ENCODE peak calls at places on chromosomes 1 and 21, in eight cellular contexts. K is B cell, M is GM23338, E is mucosa of descending colon, W is fibroblast of pulmonary artery, T is colonic mucosa, C is hepatocyte, I is cardiac muscle cell. P is an unnamed sample.

GRCh38 chr1:62084304-62084905 is 110.2 kb upstream of the L1TD1 start:
- DNase-seq in K (no peak), M (no peak), E (no peak), W (peak; percentile 20), T (no peak), C (no peak), I (peak; percentile 21), P (no peak)

GRCh38 chr1:160214481-160215140 is 9.4 kb downstream of the PEA15 start:
- DNase-seq in K (no peak), M (no peak), E (peak; percentile 55), W (no peak), T (peak; percentile 47), C (no peak), I (no peak), P (no peak)

GRCh38 chr1:13675222-13675621 is 24.8 kb upstream of the PRDM2 start:
- DNase-seq in K (no peak), M (no peak), E (no peak), W (no peak), T (no peak), C (no peak), I (no peak), P (no peak)

GRCh38 chr1:116879478-116880133 is 30.1 kb upstream of the PTGFRN start:
- DNase-seq in K (no peak), M (no peak), E (no peak), W (no peak), T (no peak), C (no peak), I (no peak), P (no peak)

GRCh38 chr1:92965003-92965402 is 3.7 kb upstream of the DIPK1A start:
- DNase-seq in K (no peak), M (no peak), E (no peak), W (no peak), T (no peak), C (no peak), I (no peak), P (no peak)

GRCh38 chr1:203323587-203323986 is 18.3 kb downstream of the BTG2 start:
- DNase-seq in K (no peak), M (no peak), E (no peak), W (no peak), T (no peak), C (no peak), I (no peak), P (no peak)

GRCh38 chr21:42518216-42518615 is 4.6 kb downstream of the SLC37A1 start:
- DNase-seq in K (no peak), M (no peak), E (no peak), W (peak; percentile 56), T (no peak), C (no peak), I (peak; percentile 70), P (no peak)

GRCh38 chr21:42395910-42396625 is at the start of gene TMPRSS3:
- DNase-seq in K (no peak), M (no peak), E (no peak), W (no peak), T (no peak), C (no peak), I (no peak), P (no peak)

GRCh38 chr21:36504067-36505058 is 24.4 kb upstream of the CLDN14 start:
- DNase-seq in K (peak; percentile 49), M (peak; percentile 65), E (peak; percentile 75), W (peak; percentile 77), T (peak; percentile 48), C (peak; percentile 74), I (peak; percentile 68), P (no peak)

GRCh38 chr1:162976628-162977027 is 92.5 kb upstream of the RGS4 start:
- DNase-seq in K (no peak), M (no peak), E (no peak), W (no peak), T (no peak), C (no peak), I (no peak), P (no peak)

GRCh38 chr1:160161965-160162705 is 10.7 kb downstream of the ATP1A4 start:
- DNase-seq in K (no peak), M (peak; percentile 91), E (no peak), W (peak; percentile 40), T (no peak), C (no peak), I (peak; percentile 39), P (no peak)

GRCh38 chr21:36719614-36720013 is 20.7 kb downstream of the SIM2 start:
- DNase-seq in K (no peak), M (no peak), E (peak; percentile 95), W (no peak), T (peak; percentile 94), C (peak; percentile 50), I (no peak), P (peak; percentile 75)

GRCh38 chr1:179038528-179039281 is 13.0 kb downstream of the FAM20B start:
- DNase-seq in K (no peak), M (no peak), E (no peak), W (no peak), T (no peak), C (no peak), I (peak; percentile 17), P (no peak)

GRCh38 chr1:224747578-224747977 is 131.5 kb downstream of the CNIH3 start:
- DNase-seq in K (no peak), M (no peak), E (no peak), W (peak; percentile 67), T (no peak), C (peak; percentile 13), I (peak; percentile 63), P (no peak)

GRCh38 chr1:84582802-84583587 is 8.8 kb upstream of the CTBS start:
- DNase-seq in K (peak; percentile 49), M (no peak), E (peak; percentile 22), W (peak; percentile 74), T (no peak), C (peak; percentile 72), I (peak; percentile 75), P (no peak)

GRCh38 chr1:59018860-59019259 is 235.0 kb upstream of the JUN start:
- DNase-seq in K (no peak), M (no peak), E (no peak), W (no peak), T (no peak), C (no peak), I (no peak), P (no peak)

GRCh38 chr1:214658785-214659184 is 55.8 kb downstream of the CENPF start:
- DNase-seq in K (no peak), M (peak; percentile 14), E (peak; percentile 2), W (peak; percentile 48), T (no peak), C (peak; percentile 58), I (peak; percentile 42), P (no peak)

GRCh38 chr1:76231320-76231719 is 156.8 kb downstream of the ST6GALNAC3 start:
- DNase-seq in K (no peak), M (no peak), E (no peak), W (no peak), T (no peak), C (no peak), I (no peak), P (no peak)

GRCh38 chr1:56516539-56517252 is 62.7 kb downstream of the PLPP3 start:
- DNase-seq in K (peak; percentile 46), M (peak; percentile 84), E (peak; percentile 75), W (peak; percentile 48), T (peak; percentile 74), C (peak; percentile 81), I (peak; percentile 43), P (no peak)

GRCh38 chr1:113835686-113836290 is 23.5 kb upstream of the RSBN1 start:
- DNase-seq in K (peak; percentile 41), M (peak; percentile 57), E (peak; percentile 52), W (peak; percentile 79), T (no peak), C (peak; percentile 68), I (peak; percentile 75), P (no peak)

GRCh38 chr1:229368347-229368746 is 25.5 kb upstream of the CCSAP start:
- DNase-seq in K (no peak), M (no peak), E (no peak), W (no peak), T (no peak), C (no peak), I (no peak), P (no peak)

GRCh38 chr1:205319081-205320018 is 2.2 kb downstream of the NUAK2 start:
- DNase-seq in K (no peak), M (no peak), E (peak; percentile 93), W (peak; percentile 94), T (peak; percentile 88), C (peak; percentile 66), I (peak; percentile 92), P (peak; percentile 77)

GRCh38 chr1:12549106-12549459 is 68.9 kb downstream of the DHRS3 start:
- DNase-seq in K (no peak), M (no peak), E (no peak), W (no peak), T (no peak), C (no peak), I (no peak), P (peak; percentile 91)

GRCh38 chr1:198977909-198978308 is 339.1 kb downstream of the PTPRC start:
- DNase-seq in K (no peak), M (no peak), E (no peak), W (no peak), T (no peak), C (no peak), I (no peak), P (no peak)
- TF ChIP-seq CTCF in K (no peak), M (no peak), E (no peak), W (no peak), T (no peak), C (no peak), I (no peak), P (no peak)

GRCh38 chr1:192545781-192546521 is 29.6 kb upstream of the RGS1 start:
- DNase-seq in K (no peak), M (no peak), E (no peak), W (peak; percentile 64), T (no peak), C (no peak), I (peak; percentile 68), P (no peak)
- TF ChIP-seq CTCF in K (peak; percentile 51), M (no peak), E (no peak), W (peak; percentile 35), T (no peak), C (no peak), I (peak; percentile 29), P (no peak)

GRCh38 chr1:17629460-17629859 is 90.0 kb downstream of the ARHGEF10L start:
- DNase-seq in K (no peak), M (peak; percentile 81), E (no peak), W (no peak), T (no peak), C (no peak), I (no peak), P (no peak)
- TF ChIP-seq CTCF in K (no peak), M (peak; percentile 90), E (no peak), W (no peak), T (no peak), C (peak; percentile 26), I (peak; percentile 8), P (no peak)

DNA sequence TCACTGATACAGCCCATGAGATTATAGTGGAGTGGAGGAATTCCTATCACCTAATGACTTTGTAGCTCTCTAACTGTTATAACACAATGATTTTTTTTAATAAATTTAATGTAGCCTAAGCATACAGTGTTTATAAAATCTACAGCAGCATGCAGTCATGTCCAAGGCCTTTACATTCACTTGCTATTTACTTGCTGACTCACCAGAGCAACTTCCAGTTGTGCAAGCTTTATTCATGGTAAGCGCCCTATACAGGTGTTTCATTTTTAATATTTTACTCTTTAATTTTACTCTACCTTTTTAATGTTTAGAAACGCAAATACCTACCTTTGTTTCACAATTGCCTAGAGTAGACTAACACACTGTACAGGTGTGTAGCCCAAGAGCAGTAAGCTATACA is 1652.2 kb downstream of the BRINP3 start:
- DNase-seq in K (no peak), M (no peak), E (no peak), W (no peak), T (no peak), C (no peak), I (no peak), P (no peak)
- TF ChIP-seq CTCF in K (no peak), M (no peak), E (no peak), W (no peak), T (no peak), C (no peak), I (no peak), P (no peak)